ENCODE peak calls at places on chromosomes 6 and 20, in nine cellular contexts. N, T, J, P, C, E, M, Y and B are unnamed samples.

GRCh38 chr6:39335780-39336541 is 13.5 kb upstream of the KCNK16 start:
- DNase-seq in M (no peak), C (no peak), N (no peak), T (peak), E (no peak), J (peak), Y (no peak), P (no peak), B (no peak)

GRCh38 chr20:51350941-51351631 is 191.4 kb downstream of the NFATC2 start:
- DNase-seq in N (peak), T (no peak), Y (no peak), E (peak), C (no peak), P (no peak), J (no peak), M (no peak), B (peak)

GRCh38 chr6:75602164-75602896 is 650 bp downstream of the SENP6 start:
- DNase-seq in M (peak), C (peak), P (peak), T (peak), Y (peak), J (no peak), N (peak), E (no peak), B (peak)

GRCh38 chr6:71419217-71419953 is 130.8 kb downstream of the OGFRL1 start:
- DNase-seq in C (peak), E (no peak), J (no peak), M (no peak), P (no peak), T (no peak), Y (no peak), N (peak), B (no peak)

GRCh38 chr6:152189736-152190135 is 382.3 kb downstream of the ESR1 start:
- DNase-seq in E (peak), J (peak), M (no peak), T (no peak), N (no peak), P (no peak), C (no peak), Y (no peak), B (no peak)

GRCh38 chr6:16822529-16822928 is 61.3 kb upstream of the ATXN1 start:
- DNase-seq in M (no peak), N (no peak), Y (no peak), T (no peak), J (no peak), P (no peak), C (no peak), E (no peak), B (no peak)

GRCh38 chr20:40797425-40797824 is 108.4 kb upstream of the MAFB start:
- DNase-seq in J (no peak), C (peak), Y (no peak), E (peak), M (peak), N (no peak), P (no peak), T (peak), B (no peak)

GRCh38 chr6:111770263-111771083 is 102.8 kb downstream of the FYN start:
- DNase-seq in E (no peak), P (no peak), N (no peak), M (no peak), T (no peak), C (no peak), J (no peak), Y (no peak), B (no peak)

GRCh38 chr6:123030292-123030691 is 34.3 kb downstream of the CLVS2 start:
- DNase-seq in P (no peak), E (no peak), Y (no peak), M (no peak), N (no peak), C (peak), J (peak), T (no peak), B (no peak)

GRCh38 chr6:124903797-124904196 is 58.4 kb upstream of the RNF217 start:
- DNase-seq in T (no peak), M (no peak), P (no peak), N (no peak), C (no peak), J (peak), E (no peak), Y (no peak), B (no peak)

GRCh38 chr20:5786930-5787826 is 37.0 kb downstream of the SHLD1 start:
- DNase-seq in E (peak), Y (no peak), P (no peak), J (peak), C (no peak), N (no peak), T (no peak), M (no peak), B (no peak)

GRCh38 chr6:35343092-35343834 is 905 bp downstream of the PPARD start:
- DNase-seq in J (no peak), E (no peak), M (no peak), P (no peak), C (no peak), Y (no peak), N (peak), T (no peak), B (no peak)

GRCh38 chr6:44052419-44053011 is 74.7 kb downstream of the MRPL14 start:
- DNase-seq in C (no peak), M (peak), N (peak), E (peak), Y (no peak), T (no peak), J (no peak), P (no peak), B (no peak)

GRCh38 chr6:34664270-34664971 is 32.1 kb downstream of the ILRUN start:
- DNase-seq in P (no peak), E (peak), T (no peak), C (no peak), N (no peak), M (no peak), J (no peak), Y (no peak), B (no peak)

GRCh38 chr20:32387262-32387661 is 29.1 kb downstream of the ASXL1 start:
- DNase-seq in E (no peak), Y (no peak), T (no peak), P (no peak), N (no peak), M (no peak), C (no peak), J (no peak), B (no peak)

GRCh38 chr6:127877231-127877630 is 23.6 kb downstream of the THEMIS start:
- DNase-seq in J (no peak), T (no peak), P (no peak), Y (no peak), N (no peak), C (no peak), M (no peak), E (no peak), B (no peak)

GRCh38 chr6:150069707-150070106 is 786 bp upstream of the ULBP3 start:
- DNase-seq in T (peak), Y (no peak), J (no peak), P (no peak), M (no peak), C (peak), N (no peak), E (no peak), B (no peak)

GRCh38 chr6:133899556-133899955 is 10.6 kb downstream of the TCF21 start:
- DNase-seq in T (no peak), E (no peak), J (no peak), C (no peak), N (no peak), M (no peak), Y (no peak), P (no peak), B (no peak)

GRCh38 chr20:37729452-37729851 is 35.6 kb downstream of the CTNNBL1 start:
- DNase-seq in E (no peak), T (no peak), Y (no peak), N (no peak), C (no peak), P (no peak), M (no peak), J (no peak), B (no peak)

GRCh38 chr20:52031574-52032303 is 159.8 kb downstream of the ZFP64 start:
- DNase-seq in Y (no peak), T (no peak), P (no peak), J (peak), E (peak), N (no peak), M (no peak), C (peak), B (peak)

GRCh38 chr6:95690328-95690727 is 113.0 kb downstream of the MANEA start:
- DNase-seq in E (no peak), N (no peak), C (no peak), M (no peak), Y (no peak), J (no peak), P (no peak), T (no peak), B (no peak)

GRCh38 chr6:110329348-110329728 is 28.8 kb downstream of the METTL24 start:
- DNase-seq in M (no peak), P (no peak), E (no peak), C (peak), N (no peak), T (no peak), Y (no peak), J (no peak), B (no peak)

GRCh38 chr6:151196571-151196970 is 43.2 kb upstream of the AKAP12 start:
- DNase-seq in J (no peak), T (no peak), N (no peak), Y (no peak), M (no peak), C (no peak), E (no peak), P (no peak), B (no peak)

GRCh38 chr20:24959591-24960301 is 10.7 kb downstream of the CST7 start:
- DNase-seq in T (no peak), M (no peak), J (no peak), N (peak), P (no peak), Y (no peak), E (no peak), C (no peak), B (no peak)

GRCh38 chr6:47066418-47066817 is 24.3 kb upstream of the ADGRF1 start:
- DNase-seq in Y (no peak), C (no peak), P (no peak), M (no peak), T (no peak), N (no peak), J (no peak), E (no peak), B (no peak)

GRCh38 chr6:137602311-137602710 is 108.1 kb upstream of the OLIG3 start:
- DNase-seq in E (no peak), M (no peak), N (no peak), T (no peak), Y (no peak), J (no peak), P (no peak), C (no peak), B (no peak)

GRCh38 chr6:14709066-14709670 is 536.7 kb upstream of the JARID2 start:
- DNase-seq in Y (no peak), J (no peak), E (no peak), P (no peak), T (no peak), N (no peak), M (no peak), C (no peak), B (no peak)

GRCh38 chr20:43191946-43192847 is 2.5 kb upstream of the PTPRT start:
- DNase-seq in P (no peak), J (no peak), Y (no peak), M (peak), T (peak), C (peak), E (no peak), N (no peak), B (no peak)

GRCh38 chr6:150269857-150270223 is 99.0 kb upstream of the IYD start:
- DNase-seq in E (peak), N (no peak), M (peak), J (no peak), T (no peak), C (peak), Y (no peak), P (no peak), B (peak)

GRCh38 chr6:34305982-34306702 is 57.3 kb upstream of the SMIM29 start:
- DNase-seq in Y (no peak), N (no peak), C (no peak), T (no peak), P (no peak), J (no peak), E (no peak), M (no peak), B (no peak)